ENCODE peak calls at places on chromosomes 16 and 17, in five cellular contexts. Q is prostate gland, W is HL-60, I is GM23338, P is sigmoid colon. O is an unnamed sample.

GRCh38 chr16:86222541-86222940 is 287.8 kb upstream of the FOXF1 start:
- DNase-seq in W (no peak), Q (no peak), I (peak; percentile 39), P (peak; percentile 69), O (no peak)

GRCh38 chr16:5504028-5504758 is 406.6 kb upstream of the EEF2KMT start:
- DNase-seq in W (no peak), Q (peak; percentile 5), P (peak; percentile 72), I (no peak), O (no peak)

GRCh38 chr16:84660973-84661372 is 12.7 kb downstream of the KLHL36 start:
- DNase-seq in I (no peak), P (no peak), W (no peak), Q (no peak), O (no peak)

GRCh38 chr17:80992077-80992947 is 671 bp downstream of the CHMP6 start:
- DNase-seq in P (no peak), W (no peak), Q (no peak), I (peak; percentile 57), O (no peak)

GRCh38 chr17:81400154-81400938 is 5.1 kb downstream of the BAHCC1 start:
- DNase-seq in I (peak; percentile 77), Q (no peak), P (no peak), W (peak; percentile 76), O (no peak)

GRCh38 chr17:78532311-78532710 is 44.9 kb downstream of the DNAH17 start:
- DNase-seq in W (no peak), Q (no peak), I (no peak), P (no peak), O (no peak)

GRCh38 chr17:16419074-16419928 is 3.9 kb downstream of the TRPV2 start:
- DNase-seq in Q (no peak), P (peak; percentile 79), I (no peak), W (no peak), O (no peak)

GRCh38 chr17:60641810-60642220 is 35.8 kb upstream of the BCAS3 start:
- DNase-seq in Q (peak; percentile 43), I (peak; percentile 86), W (peak; percentile 81), P (peak; percentile 78), O (peak; percentile 65)

GRCh38 chr17:67520282-67520906 is 143.3 kb downstream of the PITPNC1 start:
- DNase-seq in P (peak; percentile 87), I (no peak), W (peak; percentile 80), Q (no peak), O (no peak)

GRCh38 chr17:29469251-29469650 is 79.1 kb downstream of the TAOK1 start:
- DNase-seq in I (no peak), Q (no peak), W (no peak), P (no peak), O (peak; percentile 26)

DNA sequence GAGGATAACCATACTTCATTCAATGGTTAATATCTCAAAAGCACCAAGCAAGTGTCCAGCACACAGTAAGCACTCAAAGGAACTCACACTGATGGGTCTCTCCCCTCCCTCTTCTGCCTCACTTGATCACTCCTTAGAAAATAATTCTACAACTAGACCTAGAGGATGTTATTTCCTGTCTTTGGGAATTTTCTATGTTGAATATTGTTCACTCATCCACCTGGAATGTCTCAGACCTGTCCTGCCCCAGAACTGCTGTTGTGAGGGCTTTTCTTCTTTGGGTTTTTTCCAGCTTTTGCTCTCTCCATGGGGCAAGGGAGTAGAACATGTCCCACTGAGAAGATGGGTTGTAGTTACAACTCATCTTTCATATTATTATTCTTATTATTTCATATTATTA is 25.3 kb downstream of the NXPH3 start:
- DNase-seq in I (no peak), W (no peak), Q (no peak), P (no peak), O (no peak)
- H3K27ac ChIP-seq in I (no peak overlapping the region), W (no peak overlapping the region), Q (no peak overlapping the region), P (no peak overlapping the region), O (no peak overlapping the region)

GRCh38 chr16:89738538-89739317 is 17.4 kb downstream of the ZNF276 start:
- DNase-seq in P (no peak), I (no peak), W (no peak), Q (no peak), O (no peak)

GRCh38 chr16:89739383-89739782 is 18.0 kb downstream of the ZNF276 start:
- DNase-seq in I (no peak), W (no peak), P (no peak), Q (no peak), O (no peak)

GRCh38 chr16:89738072-89738377 is 16.7 kb downstream of the ZNF276 start:
- DNase-seq in W (no peak), P (no peak), I (no peak), Q (no peak), O (no peak)

GRCh38 chr16:89736554-89736953 is 15.2 kb downstream of the ZNF276 start:
- DNase-seq in P (no peak), I (no peak), Q (no peak), W (no peak), O (no peak)

DNA sequence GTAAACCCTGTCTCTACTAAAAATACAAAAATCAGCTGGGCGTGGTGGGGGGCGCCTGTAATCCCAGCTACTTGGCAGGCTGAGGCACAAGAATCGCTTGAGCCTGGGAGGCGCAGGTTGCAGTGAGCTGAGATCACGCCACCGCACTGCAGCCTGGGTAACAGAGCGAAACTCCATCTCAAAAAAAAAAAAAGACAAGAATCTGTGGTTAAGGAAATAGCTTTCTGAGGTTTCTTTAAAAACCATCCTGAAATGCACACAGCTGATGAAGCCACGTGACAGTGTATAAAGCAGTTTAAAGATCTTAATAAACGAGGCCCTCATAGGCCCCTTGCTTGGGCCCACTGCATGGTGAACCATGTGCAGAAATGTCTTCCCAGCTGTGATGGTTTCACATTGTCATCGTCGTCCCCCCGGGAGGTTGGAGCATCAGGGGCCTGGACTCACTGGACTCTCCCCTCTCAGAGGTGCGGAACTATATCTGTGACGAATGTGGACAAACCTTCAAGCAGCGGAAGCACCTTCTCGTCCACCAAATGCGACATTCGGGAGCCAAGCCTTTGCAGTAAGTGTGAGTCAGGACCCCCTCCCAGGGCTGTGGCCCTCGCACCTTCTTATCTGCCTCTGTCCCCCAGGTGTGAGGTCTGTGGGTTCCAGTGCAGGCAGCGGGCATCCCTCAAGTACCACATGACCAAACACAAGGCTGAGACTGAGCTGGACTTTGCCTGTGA is 16.2 kb downstream of the ZNF276 start:
- DNase-seq in Q (no peak), I (no peak), P (no peak), W (no peak), O (no peak)
- TF ChIP-seq POLR2AphosphoS5 in Q (no peak), I (peak; percentile 11), P (no peak), W (no peak), O (no peak)

GRCh38 chr16:73060216-73060615 is 12.3 kb upstream of the ZFHX3 start:
- DNase-seq in P (peak; percentile 57), W (no peak), I (peak; percentile 31), Q (no peak), O (no peak)

GRCh38 chr16:73058221-73058615 is 10.3 kb upstream of the ZFHX3 start:
- DNase-seq in I (peak; percentile 62), Q (no peak), W (peak; percentile 46), P (no peak), O (no peak)

GRCh38 chr16:73060948-73061495 is 13.1 kb upstream of the ZFHX3 start:
- DNase-seq in P (peak; percentile 24), I (peak; percentile 70), Q (no peak), W (no peak), O (no peak)

GRCh38 chr16:73058616-73059409 is 10.9 kb upstream of the ZFHX3 start:
- DNase-seq in P (peak; percentile 69), Q (no peak), I (peak; percentile 75), W (peak; percentile 24), O (no peak)

DNA sequence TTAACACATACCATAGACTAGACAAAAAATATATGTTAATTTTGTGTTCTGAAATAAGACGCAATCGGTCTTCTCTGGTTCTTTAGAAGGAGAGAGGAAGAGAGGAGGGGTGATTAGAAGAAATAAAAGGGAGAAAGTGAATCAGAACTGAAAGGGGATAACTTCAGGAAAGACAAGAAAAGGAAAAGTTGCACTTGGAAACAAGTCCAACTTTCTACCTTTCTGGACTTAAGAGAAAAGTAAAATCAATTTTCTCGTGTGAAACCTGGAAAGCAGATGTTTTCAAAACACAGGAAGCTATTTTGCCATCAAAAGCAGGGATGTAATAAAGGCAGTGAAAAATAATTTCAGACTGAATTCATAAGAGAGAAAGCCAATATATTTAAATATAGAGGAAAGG is 11.9 kb upstream of the ZFHX3 start:
- DNase-seq in P (no peak), Q (no peak), I (no peak), W (no peak), O (no peak)
- H3K4me3 ChIP-seq in P (peak overlapping the region; percentile 78), Q (peak overlapping the region; percentile 87), I (peak overlapping the region; percentile 46), W (no peak overlapping the region), O (no peak overlapping the region)

DNA sequence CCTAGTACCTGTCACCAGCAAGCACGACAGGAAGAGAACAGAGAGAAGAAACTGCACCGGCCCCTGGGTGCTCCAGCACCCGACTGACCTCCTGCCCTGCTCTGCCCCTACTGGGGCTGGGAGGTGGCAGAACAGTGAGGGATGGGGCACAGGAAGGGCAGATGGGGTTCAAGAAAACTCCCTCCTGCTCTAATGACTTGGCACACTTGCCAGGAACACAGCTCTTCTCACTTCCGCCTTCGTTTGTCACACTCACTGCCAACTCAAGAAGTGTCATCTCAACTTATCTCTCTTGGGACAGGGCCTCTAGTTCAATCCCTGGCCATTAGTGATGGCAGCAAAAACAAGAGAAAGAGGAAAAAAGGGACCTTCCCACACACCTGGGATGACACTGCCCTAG is 42.7 kb upstream of the ICAM2 start:
- DNase-seq in P (no peak), W (peak; percentile 30), Q (no peak), I (no peak), O (no peak)
- H3K27ac ChIP-seq in P (no peak overlapping the region), W (peak overlapping the region; percentile 47), Q (no peak overlapping the region), I (no peak overlapping the region), O (no peak overlapping the region)

DNA sequence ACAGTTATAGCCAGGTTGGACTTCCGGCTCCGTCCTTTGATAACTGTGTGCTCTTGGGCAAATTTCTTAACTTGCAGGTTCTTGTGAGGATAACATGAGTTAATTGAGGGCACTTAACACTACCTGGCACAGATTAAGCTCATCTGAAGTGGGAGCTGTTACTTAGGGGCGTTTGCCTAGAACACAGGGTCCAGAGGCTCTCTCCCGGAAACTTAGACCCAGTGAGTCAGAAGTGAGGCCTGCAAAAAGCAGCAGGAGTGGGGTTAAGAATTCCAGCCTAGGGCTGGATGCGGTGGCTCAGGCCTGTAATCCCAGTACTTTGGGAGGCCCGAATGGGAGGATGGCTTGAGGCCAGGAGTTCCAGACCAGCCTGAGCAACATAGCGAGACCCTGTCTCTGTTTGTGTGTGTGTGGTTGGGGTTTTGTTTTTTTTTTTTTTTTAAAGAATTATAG is 1.4 kb downstream of the MVP start:
- DNase-seq in I (no peak), W (no peak), Q (no peak), P (no peak), O (no peak)
- TF ChIP-seq POLR2AphosphoS5 in I (no peak), W (no peak), Q (no peak), P (peak; percentile 3), O (no peak)